ENCODE peak calls at places on chromosomes 7 and 10, in four cellular contexts. H, I, E and Z are unnamed samples.
A peak's percentile ranks its signal among the peaks of the same experiment; 100 is the strongest.

GRCh38 chr10:123027861-123028260 is 19.1 kb downstream of the ACADSB start:
- DNase-seq in E (no peak), I (no peak), H (no peak), Z (no peak)

GRCh38 chr7:68224041-68224534 is 1227.5 kb downstream of the TYW1 start:
- DNase-seq in I (no peak), E (no peak), H (peak; percentile 41), Z (no peak)

GRCh38 chr7:12751764-12752163 is 64.3 kb downstream of the ARL4A start:
- DNase-seq in I (no peak), E (no peak), H (no peak), Z (no peak)

GRCh38 chr7:39700932-39701331 is 77.6 kb downstream of the RALA start:
- DNase-seq in I (no peak), E (no peak), H (peak; percentile 58), Z (peak; percentile 24)

GRCh38 chr10:22681783-22682183 is 32.6 kb downstream of the PIP4K2A start:
- DNase-seq in I (peak; percentile 56), E (no peak), H (peak; percentile 40), Z (no peak)

GRCh38 chr10:51510231-51510630 is 189.2 kb downstream of the CSTF2T start:
- DNase-seq in E (no peak), H (no peak), I (no peak), Z (no peak)

GRCh38 chr7:140605337-140605736 is 35.3 kb downstream of the DENND2A start:
- DNase-seq in I (no peak), H (no peak), E (no peak), Z (no peak)

GRCh38 chr10:14560274-14560673 is 214.4 kb downstream of the FAM107B start:
- DNase-seq in I (peak; percentile 48), E (peak; percentile 85), H (peak; percentile 46), Z (no peak)

GRCh38 chr7:118169146-118169545 is 14.8 kb upstream of the LSM8 start:
- DNase-seq in E (no peak), H (no peak), I (no peak), Z (no peak)

GRCh38 chr10:6062101-6062771 is at the start of gene IL2RA:
- DNase-seq in H (no peak), E (peak; percentile 81), I (peak; percentile 46), Z (peak; percentile 24)

GRCh38 chr7:120274899-120275298 is 1.9 kb downstream of the KCND2 start:
- DNase-seq in E (no peak), H (no peak), I (no peak), Z (no peak)

GRCh38 chr7:23383225-23383624 is 84.1 kb downstream of the MALSU1 start:
- DNase-seq in H (no peak), I (no peak), E (no peak), Z (no peak)

GRCh38 chr7:107856806-107857540 is 34.0 kb upstream of the DLD start:
- DNase-seq in I (no peak), H (peak; percentile 8), E (no peak), Z (no peak)

GRCh38 chr7:65251851-65252620 is 121.6 kb upstream of the ZNF92 start:
- DNase-seq in I (no peak), E (peak; percentile 78), H (peak; percentile 64), Z (peak; percentile 61)
- TF ChIP-seq POLR2A in I (no peak), E (no peak), H (no peak), Z (no peak)

DNA sequence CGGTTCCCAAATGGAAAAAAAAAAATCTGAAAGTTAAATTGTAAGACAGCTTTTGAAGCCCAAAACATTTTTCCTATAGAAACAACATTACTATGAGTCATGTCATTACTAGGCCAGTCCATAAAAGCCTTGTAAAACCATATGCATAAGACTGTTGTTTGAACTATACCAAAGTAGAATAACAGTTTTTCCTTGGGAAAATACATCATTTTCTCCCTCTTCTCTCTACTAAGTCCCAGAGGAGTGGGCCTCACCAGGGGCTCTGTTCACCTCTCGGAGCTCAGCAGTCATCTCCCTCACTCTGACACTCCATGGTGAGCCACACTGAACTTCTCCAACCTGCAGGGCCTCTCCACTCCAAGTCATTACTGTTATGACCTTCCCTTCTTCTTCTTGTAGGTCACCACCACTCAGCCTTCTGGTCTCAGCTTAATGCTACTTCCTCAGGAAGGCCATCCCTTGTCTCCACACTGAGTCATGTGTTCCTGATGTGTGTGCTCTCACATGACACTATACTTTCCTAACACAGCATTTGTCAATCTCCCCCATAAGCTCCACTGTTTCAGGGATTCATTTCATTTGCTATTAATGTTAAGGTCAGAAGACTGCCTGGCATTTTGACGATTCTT is 32.5 kb downstream of the ZNF438 start:
- DNase-seq in I (no peak), E (no peak), H (peak; percentile 64), Z (no peak)
- TF ChIP-seq POLR2A in I (peak; percentile 68), E (no peak), H (no peak), Z (no peak)

GRCh38 chr7:148699024-148699771 is 495 bp downstream of the CUL1 start:
- DNase-seq in E (peak; percentile 94), H (peak; percentile 55), I (peak; percentile 84), Z (peak; percentile 54)

GRCh38 chr7:148697256-148697841 is 1.4 kb upstream of the CUL1 start:
- DNase-seq in E (no peak), I (no peak), H (peak; percentile 32), Z (peak; percentile 68)

GRCh38 chr7:148699772-148700629 is 1.3 kb downstream of the CUL1 start:
- DNase-seq in H (no peak), E (no peak), I (no peak), Z (no peak)

GRCh38 chr7:148697950-148698396 is 730 bp upstream of the CUL1 start:
- DNase-seq in I (no peak), E (no peak), H (no peak), Z (no peak)

GRCh38 chr7:148698397-148699023 is at the start of gene CUL1:
- DNase-seq in I (peak; percentile 94), E (peak; percentile 97), H (peak; percentile 92), Z (peak; percentile 91)
- TF ChIP-seq POLR2A in I (peak; percentile 74), E (no peak), H (peak; percentile 80), Z (peak; percentile 57)

GRCh38 chr7:105388373-105389089 is at the start of gene SRPK2:
- DNase-seq in E (peak; percentile 95), I (peak; percentile 87), H (peak; percentile 81), Z (peak; percentile 84)
- TF ChIP-seq POLR2A in E (no peak), I (peak; percentile 45), H (peak; percentile 18), Z (peak; percentile 52)

GRCh38 chr7:100691676-100692577 is 2.1 kb downstream of the GIGYF1 start:
- DNase-seq in I (peak; percentile 82), H (peak; percentile 77), E (peak; percentile 94), Z (peak; percentile 86)
- TF ChIP-seq POLR2A in I (no peak), H (no peak), E (no peak), Z (no peak)

GRCh38 chr7:149150981-149151380 is 3.7 kb downstream of the ZNF398 start:
- DNase-seq in E (no peak), H (no peak), I (no peak), Z (no peak)

GRCh38 chr7:149147730-149148653 is 739 bp downstream of the ZNF398 start:
- DNase-seq in H (peak; percentile 63), I (peak; percentile 66), E (peak; percentile 93), Z (peak; percentile 57)

GRCh38 chr7:149141893-149142292 is 5.4 kb upstream of the ZNF398 start:
- DNase-seq in E (no peak), H (no peak), I (no peak), Z (no peak)

GRCh38 chr7:149144996-149145850 is 2.0 kb upstream of the ZNF398 start:
- DNase-seq in I (no peak), H (peak; percentile 41), E (no peak), Z (no peak)

DNA sequence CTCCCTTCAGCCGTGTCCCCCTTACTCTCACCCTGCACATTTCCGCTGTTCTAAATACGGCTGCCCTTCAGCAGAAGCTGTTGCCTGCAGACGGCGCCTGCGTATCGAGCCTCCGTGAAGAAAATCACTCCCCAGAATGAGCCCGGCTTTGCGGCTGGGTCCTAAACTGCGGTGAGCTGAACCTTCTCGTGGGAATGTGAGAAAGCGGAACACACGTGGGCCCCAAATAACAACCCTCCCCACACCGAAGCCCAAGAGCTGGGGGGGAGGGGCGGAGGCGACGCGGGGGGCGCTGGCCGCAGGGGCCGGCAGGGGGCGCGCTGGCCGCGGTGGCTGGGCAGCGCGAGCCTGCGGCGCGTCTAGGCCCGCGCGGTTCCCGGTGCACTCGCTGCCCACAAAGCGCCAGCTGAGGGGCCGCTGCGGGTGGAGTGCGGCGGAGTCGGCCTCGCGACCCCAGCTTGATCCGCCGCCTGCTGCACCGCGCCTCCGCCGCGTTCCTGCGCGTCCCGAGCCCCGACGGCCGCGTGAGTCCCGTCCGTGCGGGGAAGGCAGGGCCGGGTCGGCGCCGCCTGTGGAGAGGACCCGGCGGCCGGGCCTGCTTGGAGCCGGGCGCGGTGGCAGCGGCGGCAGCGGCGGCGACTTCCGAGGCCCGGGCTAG is at the start of gene ZNF398:
- DNase-seq in E (peak; percentile 96), H (peak; percentile 71), I (peak; percentile 83), Z (peak; percentile 80)
- TF ChIP-seq POLR2A in E (no peak), H (peak; percentile 51), I (peak; percentile 75), Z (no peak)

DNA sequence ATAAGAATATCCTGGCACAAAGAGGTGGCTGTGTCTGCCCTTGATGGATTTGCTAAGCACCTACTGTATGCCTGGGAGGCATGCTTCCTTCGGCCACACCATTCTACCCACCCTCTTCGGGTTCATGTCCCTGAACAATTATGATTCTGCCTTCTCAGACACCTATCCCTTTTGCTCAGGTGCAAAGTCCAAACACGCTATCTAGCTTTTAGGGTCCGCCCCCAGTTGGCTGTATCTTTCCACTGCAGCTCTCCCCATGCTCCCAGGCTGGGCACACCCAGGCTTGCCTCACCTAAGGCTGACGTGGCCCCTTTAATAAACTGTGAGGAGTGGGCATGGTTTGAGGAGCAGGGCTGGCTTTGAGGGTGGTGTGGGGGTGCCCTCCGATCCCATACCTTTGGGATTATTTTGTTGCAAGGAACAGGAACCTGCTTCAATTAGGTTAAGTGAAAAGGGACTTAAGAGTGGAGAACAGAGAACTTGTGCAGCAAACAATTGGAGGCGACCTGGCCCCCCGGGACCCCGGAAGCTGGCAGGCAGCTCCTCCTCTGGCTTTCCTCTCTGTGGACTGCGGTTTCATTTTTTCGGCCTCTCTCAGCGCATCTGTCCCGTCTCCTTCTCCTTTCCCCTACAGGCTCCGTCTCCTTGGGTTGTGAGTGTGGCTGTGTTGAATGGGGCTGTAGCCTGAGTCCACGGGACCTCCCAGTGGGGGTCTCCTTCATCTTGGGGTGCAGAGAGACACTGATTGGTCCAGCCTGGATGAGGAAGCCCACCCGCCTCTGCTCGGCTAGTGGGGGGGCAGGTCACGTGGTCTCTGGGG is 3.8 kb downstream of the CLIP2 start:
- DNase-seq in H (peak; percentile 91), I (peak; percentile 68), E (no peak), Z (no peak)
- TF ChIP-seq POLR2A in H (peak; percentile 39), I (no peak), E (no peak), Z (no peak)